ENCODE peak calls at places on chromosome 16, in four cellular contexts. One of them, this sample, is unnamed.

GRCh38 chr16:1181715-1182671 is 29.1 kb downstream of the CACNA1H start:
- DNase-seq in HepG2: peak
- DNase-seq in H1: no peak
- DNase-seq in K562: no peak
- DNase-seq in this sample: no peak

GRCh38 chr16:31487720-31488629 is 5.1 kb downstream of the SLC5A2 start:
- DNase-seq in K562: no peak
- DNase-seq in HepG2: no peak
- DNase-seq in H1: peak
- DNase-seq in this sample: no peak

GRCh38 chr16:50666658-50667496 is 14.2 kb downstream of the SNX20 start:
- DNase-seq in HepG2: no peak
- DNase-seq in H1: no peak
- DNase-seq in K562: no peak
- DNase-seq in this sample: no peak

GRCh38 chr16:83915081-83915480 is 16.2 kb downstream of the MLYCD start:
- DNase-seq in K562: no peak
- DNase-seq in HepG2: no peak
- DNase-seq in H1: no peak
- DNase-seq in this sample: no peak

GRCh38 chr16:27859020-27859419 is 204.5 kb downstream of the GSG1L start:
- DNase-seq in K562: no peak
- DNase-seq in H1: peak
- DNase-seq in HepG2: peak
- DNase-seq in this sample: no peak

GRCh38 chr16:8936421-8936820 is 27.3 kb downstream of the USP7 start:
- DNase-seq in H1: no peak
- DNase-seq in K562: peak
- DNase-seq in HepG2: peak
- DNase-seq in this sample: peak

GRCh38 chr16:11781773-11782172 is 15.3 kb downstream of the ZC3H7A start:
- DNase-seq in K562: no peak
- DNase-seq in H1: no peak
- DNase-seq in HepG2: no peak
- DNase-seq in this sample: no peak

GRCh38 chr16:48492131-48492530 is 106.9 kb upstream of the SIAH1 start:
- DNase-seq in K562: no peak
- DNase-seq in H1: no peak
- DNase-seq in HepG2: no peak
- DNase-seq in this sample: no peak

GRCh38 chr16:48075398-48075797 is 80.4 kb downstream of the ABCC12 start:
- DNase-seq in HepG2: peak
- DNase-seq in H1: no peak
- DNase-seq in K562: no peak
- DNase-seq in this sample: no peak

GRCh38 chr16:24834459-24835335 is 11.1 kb upstream of the SLC5A11 start:
- DNase-seq in HepG2: peak
- DNase-seq in K562: peak
- DNase-seq in H1: peak
- DNase-seq in this sample: peak

GRCh38 chr16:50839920-50840729 is 98.2 kb downstream of the CYLD start:
- DNase-seq in HepG2: no peak
- DNase-seq in K562: no peak
- DNase-seq in H1: peak
- DNase-seq in this sample: no peak

GRCh38 chr16:84281077-84281476 is 13.6 kb upstream of the WFDC1 start:
- DNase-seq in K562: peak
- DNase-seq in H1: peak
- DNase-seq in HepG2: no peak
- DNase-seq in this sample: peak

GRCh38 chr16:67865318-67865717 is 7.5 kb upstream of the EDC4 start:
- DNase-seq in K562: no peak
- DNase-seq in H1: no peak
- DNase-seq in HepG2: peak
- DNase-seq in this sample: no peak

GRCh38 chr16:6009151-6009550 is 911.6 kb upstream of the EEF2KMT start:
- DNase-seq in K562: no peak
- DNase-seq in H1: no peak
- DNase-seq in HepG2: no peak
- DNase-seq in this sample: no peak

GRCh38 chr16:89573826-89574680 is 1.5 kb upstream of the CPNE7 start:
- DNase-seq in HepG2: no peak
- DNase-seq in H1: no peak
- DNase-seq in K562: no peak
- DNase-seq in this sample: no peak

GRCh38 chr16:74372953-74373846 is 2.9 kb upstream of the NPIPB15 start:
- DNase-seq in HepG2: no peak
- DNase-seq in K562: peak
- DNase-seq in H1: no peak
- DNase-seq in this sample: no peak

GRCh38 chr16:19837331-19837943 is 47.2 kb downstream of the GPRC5B start:
- DNase-seq in HepG2: no peak
- DNase-seq in H1: no peak
- DNase-seq in K562: no peak
- DNase-seq in this sample: no peak

GRCh38 chr16:87057951-87058560 is 259.1 kb downstream of the C16orf95 start:
- DNase-seq in K562: no peak
- DNase-seq in HepG2: no peak
- DNase-seq in H1: no peak
- DNase-seq in this sample: no peak

GRCh38 chr16:61909074-61909473 is 127.2 kb downstream of the CDH8 start:
- DNase-seq in K562: no peak
- DNase-seq in HepG2: no peak
- DNase-seq in H1: no peak
- DNase-seq in this sample: no peak

GRCh38 chr16:65989861-65990260 is 376.6 kb upstream of the CDH5 start:
- DNase-seq in HepG2: no peak
- DNase-seq in K562: no peak
- DNase-seq in H1: no peak
- DNase-seq in this sample: no peak

GRCh38 chr16:68722119-68723024 is 14.7 kb upstream of the CDH1 start:
- DNase-seq in K562: no peak
- DNase-seq in HepG2: no peak
- DNase-seq in H1: no peak
- DNase-seq in this sample: no peak

GRCh38 chr16:87897563-87898505 is 28.5 kb upstream of the SLC7A5 start:
- DNase-seq in H1: no peak
- DNase-seq in HepG2: no peak
- DNase-seq in K562: no peak
- DNase-seq in this sample: no peak

GRCh38 chr16:2785101-2785991 is 2.0 kb downstream of the PRSS33 start:
- DNase-seq in K562: peak
- DNase-seq in HepG2: no peak
- DNase-seq in H1: no peak
- DNase-seq in this sample: no peak
- TF ChIP-seq EZH2 in K562: no peak
- TF ChIP-seq EZH2 in HepG2: no peak
- TF ChIP-seq EZH2 in H1: no peak
- TF ChIP-seq EZH2 in this sample: no peak

DNA sequence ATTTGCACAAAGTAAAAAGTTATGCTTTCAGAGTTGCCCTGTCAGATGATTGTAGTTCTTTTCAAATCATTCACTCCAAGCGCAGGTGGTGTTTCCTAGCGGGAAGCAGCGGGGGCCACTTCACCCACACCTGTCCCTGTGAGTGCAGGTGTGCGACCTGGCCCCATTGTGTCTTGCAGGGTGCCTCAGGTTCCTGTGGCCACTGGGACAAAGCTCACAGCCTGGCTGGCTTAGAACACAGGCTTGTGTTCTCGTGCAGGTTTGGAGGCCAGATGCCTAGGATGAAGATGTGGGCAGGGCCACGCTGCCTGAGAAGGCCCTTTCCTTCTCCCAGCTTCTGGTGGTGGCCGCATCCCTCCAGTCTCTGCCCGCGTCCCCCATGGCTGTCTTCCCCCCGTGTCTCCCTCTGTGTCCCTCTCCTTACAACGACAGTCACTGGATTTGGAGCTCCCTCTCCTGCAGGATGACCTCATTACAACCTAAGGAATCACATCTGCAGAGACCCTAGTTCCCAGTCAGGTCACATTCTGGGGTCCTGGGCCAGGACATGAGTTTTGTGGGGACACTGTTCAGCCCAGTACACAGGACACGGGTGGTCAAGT is 90.5 kb downstream of the NPIPB11 start:
- DNase-seq in HepG2: no peak
- DNase-seq in H1: no peak
- DNase-seq in K562: peak
- DNase-seq in this sample: no peak
- TF ChIP-seq YY1 in HepG2: no peak
- TF ChIP-seq YY1 in H1: no peak
- TF ChIP-seq YY1 in K562: no peak
- TF ChIP-seq YY1 in this sample: no peak

GRCh38 chr16:73025111-73025505 is 22.8 kb downstream of the ZFHX3 start:
- DNase-seq in HepG2: no peak
- DNase-seq in H1: no peak
- DNase-seq in K562: no peak
- DNase-seq in this sample: no peak
- TF ChIP-seq SIN3A in HepG2: no peak
- TF ChIP-seq SIN3A in H1: no peak
- TF ChIP-seq SIN3A in K562: no peak
- TF ChIP-seq SIN3A in this sample: no peak

GRCh38 chr16:12902511-12903324 is 1.3 kb downstream of the SHISA9 start:
- DNase-seq in H1: peak
- DNase-seq in HepG2: no peak
- DNase-seq in K562: no peak
- DNase-seq in this sample: no peak
- TF ChIP-seq EZH2 in H1: no peak
- TF ChIP-seq EZH2 in HepG2: no peak
- TF ChIP-seq EZH2 in K562: no peak
- TF ChIP-seq EZH2 in this sample: no peak

GRCh38 chr16:81570189-81570846 is 125.7 kb downstream of the CMIP start:
- DNase-seq in K562: no peak
- DNase-seq in H1: no peak
- DNase-seq in HepG2: no peak
- DNase-seq in this sample: no peak
- TF ChIP-seq YY1 in K562: no peak
- TF ChIP-seq YY1 in H1: no peak
- TF ChIP-seq YY1 in HepG2: no peak
- TF ChIP-seq YY1 in this sample: no peak

GRCh38 chr16:10607157-10607556 is 26.8 kb upstream of the EMP2 start:
- DNase-seq in H1: no peak
- DNase-seq in HepG2: no peak
- DNase-seq in K562: no peak
- DNase-seq in this sample: no peak

GRCh38 chr16:10608687-10609409 is 28.4 kb upstream of the EMP2 start:
- DNase-seq in K562: no peak
- DNase-seq in HepG2: no peak
- DNase-seq in H1: no peak
- DNase-seq in this sample: no peak

GRCh38 chr16:10611825-10612342 is 31.5 kb upstream of the EMP2 start:
- DNase-seq in H1: no peak
- DNase-seq in K562: peak
- DNase-seq in HepG2: no peak
- DNase-seq in this sample: no peak

GRCh38 chr16:10610499-10611184 is 30.2 kb upstream of the EMP2 start:
- DNase-seq in H1: no peak
- DNase-seq in HepG2: peak
- DNase-seq in K562: no peak
- DNase-seq in this sample: no peak

GRCh38 chr16:10609410-10609774 is 29.0 kb upstream of the EMP2 start:
- DNase-seq in K562: no peak
- DNase-seq in HepG2: no peak
- DNase-seq in H1: no peak
- DNase-seq in this sample: no peak
- TF ChIP-seq SIN3A in K562: no peak
- TF ChIP-seq SIN3A in HepG2: no peak
- TF ChIP-seq SIN3A in H1: no peak
- TF ChIP-seq SIN3A in this sample: no peak

GRCh38 chr16:56636616-56637413 is 1.7 kb upstream of the MT1A start:
- DNase-seq in K562: no peak
- DNase-seq in H1: no peak
- DNase-seq in HepG2: no peak
- DNase-seq in this sample: no peak
- TF ChIP-seq EZH2 in K562: no peak
- TF ChIP-seq EZH2 in H1: no peak
- TF ChIP-seq EZH2 in HepG2: no peak
- TF ChIP-seq EZH2 in this sample: no peak

This sample was measured in HCT116.